ENCODE peak calls at places on chromosomes 12 and 14, in six cellular contexts. X is fibroblast of pulmonary artery, H is WERI-Rb-1, V is pancreas, G is upper lobe of left lung, M is neural crest cell. E is an unnamed sample.

GRCh38 chr14:42930058-42930457 is 1323.4 kb downstream of the LRFN5 start:
- DNase-seq in G (peak), H (no peak), M (no peak), V (peak), X (peak), E (no peak)

GRCh38 chr14:70536830-70537229 is 2.0 kb upstream of the ADAM20 start:
- DNase-seq in H (no peak), G (no peak), V (no peak), M (no peak), X (no peak), E (no peak)

GRCh38 chr14:89207925-89208328 is 209.1 kb downstream of the FOXN3 start:
- DNase-seq in G (no peak), X (no peak), V (no peak), H (no peak), M (no peak), E (no peak)

GRCh38 chr12:88756917-88757316 is 176.6 kb upstream of the KITLG start:
- DNase-seq in G (no peak), H (no peak), X (no peak), V (no peak), M (no peak), E (no peak)

GRCh38 chr12:21666722-21667121 is 9.1 kb upstream of the LDHB start:
- DNase-seq in V (no peak), G (no peak), M (no peak), X (no peak), H (no peak), E (no peak)

GRCh38 chr12:46547421-46548340 is 175.1 kb upstream of the SLC38A2 start:
- DNase-seq in X (no peak), G (no peak), M (no peak), V (no peak), H (no peak), E (no peak)

GRCh38 chr12:106586535-106586802 is 3.7 kb downstream of the RFX4 start:
- DNase-seq in G (no peak), X (no peak), H (no peak), V (no peak), M (no peak), E (no peak)

GRCh38 chr12:99611117-99611516 is 36.4 kb upstream of the GARIN6 start:
- DNase-seq in X (peak), H (no peak), V (no peak), G (no peak), M (no peak), E (no peak)

GRCh38 chr12:106033161-106033675 is 105.5 kb downstream of the NUAK1 start:
- DNase-seq in V (no peak), G (no peak), H (no peak), X (no peak), M (no peak), E (no peak)

GRCh38 chr12:112468041-112468440 is 49.3 kb downstream of the PTPN11 start:
- DNase-seq in X (no peak), M (no peak), G (no peak), H (no peak), V (no peak), E (no peak)

GRCh38 chr12:112473056-112473455 is 54.3 kb downstream of the PTPN11 start:
- DNase-seq in X (no peak), M (no peak), V (no peak), H (no peak), G (no peak), E (no peak)
- TF ChIP-seq CTCF in X (peak), M (peak), V (no peak), H (peak), G (no peak), E (no peak)

GRCh38 chr12:64696065-64696741 is 63.0 kb downstream of the GNS start:
- DNase-seq in V (no peak), M (no peak), G (no peak), X (peak), H (no peak), E (no peak)
- TF ChIP-seq CTCF in V (no peak), M (peak), G (no peak), X (peak), H (no peak), E (no peak)

DNA sequence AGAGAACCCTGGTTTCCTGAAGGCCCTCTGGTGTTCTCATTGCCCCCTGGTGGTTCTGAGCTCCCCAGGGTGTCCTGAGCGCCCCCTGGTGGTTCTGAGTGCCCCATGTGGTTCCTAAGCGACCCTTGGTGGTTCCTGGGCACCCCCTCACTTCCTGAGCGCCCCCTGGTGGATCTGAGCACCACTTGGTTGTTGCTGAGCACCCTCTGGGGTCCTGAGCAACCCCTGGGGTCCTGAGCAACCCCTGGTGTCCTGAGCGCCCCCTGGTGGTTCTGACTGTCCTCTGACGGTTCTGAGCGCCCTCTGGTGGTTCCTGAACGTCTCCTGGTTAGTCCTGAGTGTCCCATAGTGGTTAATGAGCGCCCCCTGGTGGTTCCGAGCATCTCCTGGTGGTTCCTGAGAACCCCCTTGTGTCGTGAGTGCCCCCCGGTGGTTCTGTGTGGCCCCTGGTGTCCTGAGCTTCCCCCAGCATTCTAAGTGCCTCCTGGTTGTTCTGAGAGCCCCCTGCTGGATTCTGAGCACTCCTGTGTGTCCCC is 568.3 kb downstream of the TMEM121 start:
- DNase-seq in X (no peak), M (no peak), G (no peak), V (no peak), H (peak), E (no peak)
- TF ChIP-seq CTCF in X (no peak), M (peak), G (no peak), V (no peak), H (peak), E (no peak)

DNA sequence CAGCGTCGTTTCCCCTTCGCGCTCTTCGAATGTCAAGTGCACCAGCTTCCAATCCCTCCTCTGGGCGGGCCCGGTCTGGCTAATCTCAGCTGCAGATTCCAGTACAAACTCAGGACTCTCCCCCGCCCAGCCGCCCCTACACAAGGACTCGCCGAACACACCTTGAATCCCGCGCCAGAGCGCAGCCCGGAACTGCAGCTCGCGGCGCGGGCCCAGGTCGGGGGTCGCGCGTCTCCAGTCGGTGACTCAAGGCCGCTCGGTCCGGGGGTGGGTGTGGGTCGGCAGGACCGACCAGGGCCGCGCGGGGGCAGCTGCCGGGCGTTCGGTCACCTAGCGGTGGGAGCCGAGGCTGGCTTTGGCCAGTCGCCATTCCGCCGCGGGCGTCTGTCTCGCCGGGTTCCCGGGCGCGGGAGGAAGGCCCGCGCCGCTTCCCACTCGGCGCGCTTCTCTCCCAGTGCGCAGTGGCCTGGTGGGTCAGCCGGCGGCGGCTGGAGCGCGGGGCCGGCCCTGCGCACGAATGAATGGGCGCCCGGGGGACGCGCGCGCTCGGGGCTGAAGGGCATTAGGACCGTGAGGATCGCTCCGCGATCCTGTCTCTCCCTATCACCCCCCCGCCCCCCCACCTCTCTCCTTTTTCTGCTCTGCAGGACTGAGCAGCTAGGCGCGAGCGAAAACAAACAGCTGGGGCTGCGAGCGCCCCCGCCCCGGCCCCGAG is at the start of gene GALNT16:
- DNase-seq in V (peak), H (peak), X (no peak), G (no peak), M (peak), E (peak)
- TF ChIP-seq CTCF in V (no peak), H (peak), X (no peak), G (no peak), M (peak), E (no peak)

GRCh38 chr14:91484744-91485143 is 25.4 kb downstream of the PPP4R3A start:
- DNase-seq in V (no peak), G (no peak), M (no peak), H (no peak), X (no peak), E (no peak)

GRCh38 chr14:91482278-91483023 is 27.7 kb downstream of the PPP4R3A start:
- DNase-seq in M (no peak), H (no peak), V (no peak), X (peak), G (no peak), E (no peak)

DNA sequence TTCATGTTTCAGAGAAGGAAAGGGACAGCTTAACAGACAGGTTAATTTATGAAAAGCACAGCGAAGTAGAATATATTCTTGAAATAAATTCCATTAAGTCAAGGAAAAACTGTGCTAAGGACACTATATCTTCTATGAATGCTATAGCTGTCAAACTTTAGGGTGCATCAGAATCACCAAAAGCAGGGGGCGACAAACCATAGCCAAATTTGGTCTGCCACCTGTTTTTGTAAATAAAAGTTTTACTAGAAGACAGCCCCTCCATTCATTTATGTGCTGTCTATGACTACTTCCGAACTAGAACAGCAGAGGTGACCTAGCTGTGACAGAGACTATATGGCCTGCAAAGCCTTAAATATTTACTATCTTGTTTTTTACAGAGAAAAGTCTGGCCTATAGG is 25.9 kb downstream of the PPP4R3A start:
- DNase-seq in X (no peak), M (no peak), G (no peak), H (no peak), V (no peak), E (no peak)
- TF ChIP-seq CTCF in X (peak), M (peak), G (no peak), H (no peak), V (no peak), E (no peak)

GRCh38 chr14:54025661-54026060 is 69.0 kb upstream of the BMP4 start:
- DNase-seq in G (no peak), M (no peak), V (no peak), H (peak), X (peak), E (no peak)
- TF ChIP-seq CTCF in G (peak), M (peak), V (no peak), H (peak), X (peak), E (no peak)

DNA sequence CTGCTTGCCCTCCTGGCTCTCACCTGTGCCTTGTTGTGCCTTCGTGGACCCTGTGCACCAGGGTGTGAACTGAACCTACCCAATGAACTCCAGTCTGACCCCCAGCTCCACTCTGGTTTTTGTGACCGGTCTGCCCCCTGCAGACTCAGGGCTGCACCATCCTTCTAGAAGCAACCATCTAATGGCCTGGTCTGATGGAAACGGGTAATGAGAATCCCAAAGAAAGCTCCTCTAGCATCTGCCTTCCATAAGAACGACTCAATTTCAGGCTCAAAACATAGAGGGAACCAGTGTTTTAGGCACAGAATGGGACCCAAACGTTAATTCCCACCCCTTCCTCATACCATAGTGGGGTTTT is 176.7 kb upstream of the PRMT8 start:
- DNase-seq in V (no peak), G (no peak), X (no peak), M (no peak), H (no peak), E (no peak)
- TF ChIP-seq CTCF in V (no peak), G (no peak), X (peak), M (no peak), H (peak), E (no peak)

GRCh38 chr12:47851303-47851952 is 31.7 kb upstream of the HDAC7 start:
- DNase-seq in H (no peak), X (no peak), V (no peak), M (no peak), G (no peak), E (no peak)
- TF ChIP-seq CTCF in H (no peak), X (no peak), V (no peak), M (no peak), G (no peak), E (no peak)